ENCODE peak calls at places on chromosomes 5 and 9, in nine cellular contexts. One of them, this sample, is unnamed.

GRCh38 chr5:179679014-179679674 is 1.7 kb downstream of the CBY3 start:
- DNase-seq in BJ: no peak
- DNase-seq in uterus: peak; percentile 77
- DNase-seq in OCI-LY7: peak; percentile 44
- DNase-seq in CD8-positive, alpha-beta T cell: peak; percentile 79
- DNase-seq in HL-60: no peak
- DNase-seq in left ventricle myocardium inferior: peak; percentile 73
- DNase-seq in psoas muscle: peak; percentile 86
- DNase-seq in AG09309: no peak
- DNase-seq in this sample: no peak

GRCh38 chr5:36607114-36607561 is 732 bp downstream of the SLC1A3 start:
- DNase-seq in BJ: peak; percentile 25
- DNase-seq in AG09309: peak; percentile 24
- DNase-seq in psoas muscle: peak; percentile 63
- DNase-seq in CD8-positive, alpha-beta T cell: no peak
- DNase-seq in HL-60: no peak
- DNase-seq in OCI-LY7: no peak
- DNase-seq in left ventricle myocardium inferior: peak; percentile 42
- DNase-seq in uterus: no peak
- DNase-seq in this sample: no peak

GRCh38 chr9:124284237-124284831 is 26.6 kb downstream of the NEK6 start:
- DNase-seq in psoas muscle: no peak
- DNase-seq in uterus: no peak
- DNase-seq in HL-60: no peak
- DNase-seq in CD8-positive, alpha-beta T cell: no peak
- DNase-seq in OCI-LY7: no peak
- DNase-seq in BJ: no peak
- DNase-seq in AG09309: no peak
- DNase-seq in left ventricle myocardium inferior: peak; percentile 68
- DNase-seq in this sample: no peak

GRCh38 chr9:1207681-1208080 is 157.5 kb downstream of the DMRT2 start:
- DNase-seq in OCI-LY7: no peak
- DNase-seq in psoas muscle: no peak
- DNase-seq in uterus: peak; percentile 46
- DNase-seq in BJ: peak; percentile 78
- DNase-seq in left ventricle myocardium inferior: no peak
- DNase-seq in CD8-positive, alpha-beta T cell: no peak
- DNase-seq in AG09309: peak; percentile 84
- DNase-seq in HL-60: no peak
- DNase-seq in this sample: peak; percentile 81

GRCh38 chr5:107719207-107719606 is 48.5 kb upstream of the EFNA5 start:
- DNase-seq in HL-60: no peak
- DNase-seq in CD8-positive, alpha-beta T cell: no peak
- DNase-seq in psoas muscle: no peak
- DNase-seq in AG09309: no peak
- DNase-seq in BJ: no peak
- DNase-seq in left ventricle myocardium inferior: no peak
- DNase-seq in uterus: no peak
- DNase-seq in OCI-LY7: no peak
- DNase-seq in this sample: no peak

GRCh38 chr5:53825016-53825415 is 264.6 kb downstream of the NDUFS4 start:
- DNase-seq in CD8-positive, alpha-beta T cell: no peak
- DNase-seq in left ventricle myocardium inferior: no peak
- DNase-seq in AG09309: no peak
- DNase-seq in BJ: no peak
- DNase-seq in psoas muscle: no peak
- DNase-seq in OCI-LY7: no peak
- DNase-seq in uterus: no peak
- DNase-seq in HL-60: no peak
- DNase-seq in this sample: no peak

GRCh38 chr9:32966036-32966435 is 35.4 kb downstream of the APTX start:
- DNase-seq in psoas muscle: no peak
- DNase-seq in OCI-LY7: no peak
- DNase-seq in left ventricle myocardium inferior: no peak
- DNase-seq in HL-60: no peak
- DNase-seq in AG09309: no peak
- DNase-seq in CD8-positive, alpha-beta T cell: no peak
- DNase-seq in uterus: no peak
- DNase-seq in BJ: no peak
- DNase-seq in this sample: no peak

GRCh38 chr5:95237324-95237723 is 47.6 kb downstream of the MCTP1 start:
- DNase-seq in BJ: no peak
- DNase-seq in CD8-positive, alpha-beta T cell: no peak
- DNase-seq in OCI-LY7: no peak
- DNase-seq in AG09309: no peak
- DNase-seq in HL-60: no peak
- DNase-seq in left ventricle myocardium inferior: no peak
- DNase-seq in psoas muscle: no peak
- DNase-seq in uterus: no peak
- DNase-seq in this sample: no peak

GRCh38 chr9:69433426-69433825 is 108.4 kb downstream of the ENTREP1 start:
- DNase-seq in OCI-LY7: no peak
- DNase-seq in HL-60: no peak
- DNase-seq in BJ: peak; percentile 9
- DNase-seq in psoas muscle: no peak
- DNase-seq in uterus: no peak
- DNase-seq in left ventricle myocardium inferior: no peak
- DNase-seq in CD8-positive, alpha-beta T cell: no peak
- DNase-seq in AG09309: no peak
- DNase-seq in this sample: no peak

GRCh38 chr5:99331061-99331460 is 402.3 kb upstream of the CHD1 start:
- DNase-seq in HL-60: no peak
- DNase-seq in BJ: no peak
- DNase-seq in AG09309: no peak
- DNase-seq in psoas muscle: no peak
- DNase-seq in left ventricle myocardium inferior: no peak
- DNase-seq in uterus: no peak
- DNase-seq in OCI-LY7: no peak
- DNase-seq in CD8-positive, alpha-beta T cell: no peak
- DNase-seq in this sample: no peak

GRCh38 chr5:178123987-178124925 is 6.6 kb upstream of the RMND5B start:
- DNase-seq in CD8-positive, alpha-beta T cell: no peak
- DNase-seq in OCI-LY7: no peak
- DNase-seq in AG09309: no peak
- DNase-seq in HL-60: no peak
- DNase-seq in left ventricle myocardium inferior: no peak
- DNase-seq in BJ: no peak
- DNase-seq in psoas muscle: no peak
- DNase-seq in uterus: no peak
- DNase-seq in this sample: no peak

GRCh38 chr9:134677743-134678142 is 36.1 kb downstream of the COL5A1 start:
- DNase-seq in OCI-LY7: no peak
- DNase-seq in AG09309: no peak
- DNase-seq in CD8-positive, alpha-beta T cell: no peak
- DNase-seq in uterus: no peak
- DNase-seq in psoas muscle: no peak
- DNase-seq in HL-60: no peak
- DNase-seq in BJ: no peak
- DNase-seq in left ventricle myocardium inferior: no peak
- DNase-seq in this sample: no peak

GRCh38 chr5:36392186-36392585 is 90.5 kb upstream of the RANBP3L start:
- DNase-seq in left ventricle myocardium inferior: no peak
- DNase-seq in HL-60: no peak
- DNase-seq in BJ: no peak
- DNase-seq in psoas muscle: no peak
- DNase-seq in CD8-positive, alpha-beta T cell: no peak
- DNase-seq in uterus: no peak
- DNase-seq in OCI-LY7: no peak
- DNase-seq in AG09309: no peak
- DNase-seq in this sample: no peak

GRCh38 chr5:144422025-144422424 is 251.4 kb downstream of the KCTD16 start:
- DNase-seq in BJ: no peak
- DNase-seq in psoas muscle: no peak
- DNase-seq in OCI-LY7: no peak
- DNase-seq in AG09309: no peak
- DNase-seq in uterus: no peak
- DNase-seq in HL-60: no peak
- DNase-seq in CD8-positive, alpha-beta T cell: no peak
- DNase-seq in left ventricle myocardium inferior: no peak
- DNase-seq in this sample: no peak

GRCh38 chr5:112757468-112758208 is 20.0 kb downstream of the APC start:
- DNase-seq in HL-60: no peak
- DNase-seq in CD8-positive, alpha-beta T cell: peak; percentile 51
- DNase-seq in psoas muscle: no peak
- DNase-seq in uterus: no peak
- DNase-seq in AG09309: no peak
- DNase-seq in OCI-LY7: peak; percentile 74
- DNase-seq in left ventricle myocardium inferior: no peak
- DNase-seq in BJ: no peak
- DNase-seq in this sample: no peak

GRCh38 chr5:173327084-173327947 is 898 bp downstream of the STC2 start:
- DNase-seq in psoas muscle: no peak
- DNase-seq in OCI-LY7: no peak
- DNase-seq in CD8-positive, alpha-beta T cell: no peak
- DNase-seq in left ventricle myocardium inferior: no peak
- DNase-seq in AG09309: no peak
- DNase-seq in BJ: no peak
- DNase-seq in HL-60: no peak
- DNase-seq in uterus: no peak
- DNase-seq in this sample: no peak

GRCh38 chr9:76396597-76396996 is 2.4 kb upstream of the RFK start:
- DNase-seq in HL-60: no peak
- DNase-seq in left ventricle myocardium inferior: no peak
- DNase-seq in AG09309: no peak
- DNase-seq in uterus: no peak
- DNase-seq in OCI-LY7: no peak
- DNase-seq in BJ: no peak
- DNase-seq in CD8-positive, alpha-beta T cell: no peak
- DNase-seq in psoas muscle: no peak
- DNase-seq in this sample: no peak

GRCh38 chr5:134458676-134459403 is 47.2 kb upstream of the CDKN2AIPNL start:
- DNase-seq in CD8-positive, alpha-beta T cell: no peak
- DNase-seq in OCI-LY7: no peak
- DNase-seq in BJ: no peak
- DNase-seq in psoas muscle: peak; percentile 63
- DNase-seq in HL-60: no peak
- DNase-seq in AG09309: no peak
- DNase-seq in uterus: no peak
- DNase-seq in left ventricle myocardium inferior: peak; percentile 33
- DNase-seq in this sample: no peak

DNA sequence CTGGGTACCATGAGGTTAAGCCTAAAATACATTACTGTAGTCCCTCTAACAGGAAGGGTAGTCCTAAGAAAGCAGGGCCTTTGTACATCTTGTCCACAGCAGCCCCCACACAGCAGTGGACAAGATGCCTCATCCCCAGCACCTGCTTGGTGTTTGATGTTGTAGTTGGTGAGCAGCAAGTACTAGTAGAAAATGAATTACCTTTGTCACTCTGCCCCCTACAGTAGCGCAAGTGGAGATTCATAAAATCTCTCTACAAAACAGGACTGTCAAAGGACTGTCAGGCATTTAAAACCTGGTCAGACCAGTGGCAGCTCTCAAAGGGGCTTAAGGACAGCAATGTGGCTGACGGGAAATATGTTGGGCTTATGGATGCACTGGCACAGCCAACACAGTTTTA is 122.5 kb downstream of the TMEM174 start:
- DNase-seq in left ventricle myocardium inferior: no peak
- DNase-seq in OCI-LY7: peak; percentile 5
- DNase-seq in HL-60: no peak
- DNase-seq in uterus: no peak
- DNase-seq in CD8-positive, alpha-beta T cell: no peak
- DNase-seq in AG09309: no peak
- DNase-seq in psoas muscle: no peak
- DNase-seq in BJ: no peak
- DNase-seq in this sample: no peak
- TF ChIP-seq CTCF in left ventricle myocardium inferior: no peak
- TF ChIP-seq CTCF in OCI-LY7: peak; percentile 55
- TF ChIP-seq CTCF in HL-60: no peak
- TF ChIP-seq CTCF in uterus: no peak
- TF ChIP-seq CTCF in CD8-positive, alpha-beta T cell: no peak
- TF ChIP-seq CTCF in AG09309: no peak
- TF ChIP-seq CTCF in psoas muscle: peak; percentile 24
- TF ChIP-seq CTCF in BJ: no peak
- TF ChIP-seq CTCF in this sample: no peak

GRCh38 chr5:392431-392988 is 50.5 kb upstream of the EXOC3 start:
- DNase-seq in uterus: no peak
- DNase-seq in AG09309: no peak
- DNase-seq in psoas muscle: no peak
- DNase-seq in BJ: no peak
- DNase-seq in HL-60: peak; percentile 91
- DNase-seq in CD8-positive, alpha-beta T cell: peak; percentile 77
- DNase-seq in OCI-LY7: peak; percentile 18
- DNase-seq in left ventricle myocardium inferior: no peak
- DNase-seq in this sample: no peak
- H3K4me3 ChIP-seq in uterus: no peak overlapping the region
- H3K4me3 ChIP-seq in AG09309: no peak overlapping the region
- H3K4me3 ChIP-seq in psoas muscle: no peak overlapping the region
- H3K4me3 ChIP-seq in BJ: no peak overlapping the region
- H3K4me3 ChIP-seq in HL-60: peak overlapping the region; percentile 0
- H3K4me3 ChIP-seq in CD8-positive, alpha-beta T cell: no peak overlapping the region
- H3K4me3 ChIP-seq in OCI-LY7: no peak overlapping the region
- H3K4me3 ChIP-seq in left ventricle myocardium inferior: no peak overlapping the region
- H3K4me3 ChIP-seq in this sample: no peak overlapping the region

GRCh38 chr5:170636836-170637477 is 133.1 kb downstream of the KCNIP1 start:
- DNase-seq in uterus: no peak
- DNase-seq in HL-60: no peak
- DNase-seq in OCI-LY7: no peak
- DNase-seq in AG09309: no peak
- DNase-seq in CD8-positive, alpha-beta T cell: no peak
- DNase-seq in BJ: no peak
- DNase-seq in left ventricle myocardium inferior: no peak
- DNase-seq in psoas muscle: no peak
- DNase-seq in this sample: no peak
- TF ChIP-seq CTCF in uterus: no peak
- TF ChIP-seq CTCF in HL-60: no peak
- TF ChIP-seq CTCF in OCI-LY7: no peak
- TF ChIP-seq CTCF in AG09309: no peak
- TF ChIP-seq CTCF in CD8-positive, alpha-beta T cell: no peak
- TF ChIP-seq CTCF in BJ: no peak
- TF ChIP-seq CTCF in left ventricle myocardium inferior: no peak
- TF ChIP-seq CTCF in psoas muscle: no peak
- TF ChIP-seq CTCF in this sample: no peak

GRCh38 chr5:138549414-138549813 is 6.4 kb upstream of the ETF1 start:
- DNase-seq in AG09309: no peak
- DNase-seq in HL-60: no peak
- DNase-seq in left ventricle myocardium inferior: no peak
- DNase-seq in BJ: no peak
- DNase-seq in uterus: no peak
- DNase-seq in psoas muscle: no peak
- DNase-seq in CD8-positive, alpha-beta T cell: no peak
- DNase-seq in OCI-LY7: no peak
- DNase-seq in this sample: no peak

GRCh38 chr5:138542956-138543729 is at the start of gene ETF1:
- DNase-seq in uterus: peak; percentile 100
- DNase-seq in left ventricle myocardium inferior: peak; percentile 100
- DNase-seq in OCI-LY7: peak; percentile 99
- DNase-seq in psoas muscle: peak; percentile 100
- DNase-seq in HL-60: peak; percentile 92
- DNase-seq in AG09309: peak; percentile 98
- DNase-seq in CD8-positive, alpha-beta T cell: peak; percentile 99
- DNase-seq in BJ: peak; percentile 98
- DNase-seq in this sample: peak; percentile 94

GRCh38 chr5:138544171-138545134 is 1.4 kb upstream of the ETF1 start:
- DNase-seq in psoas muscle: peak; percentile 70
- DNase-seq in HL-60: no peak
- DNase-seq in left ventricle myocardium inferior: no peak
- DNase-seq in BJ: no peak
- DNase-seq in uterus: no peak
- DNase-seq in CD8-positive, alpha-beta T cell: no peak
- DNase-seq in AG09309: peak; percentile 20
- DNase-seq in OCI-LY7: no peak
- DNase-seq in this sample: no peak

GRCh38 chr5:138543730-138544104 is 681 bp upstream of the ETF1 start:
- DNase-seq in left ventricle myocardium inferior: no peak
- DNase-seq in AG09309: no peak
- DNase-seq in CD8-positive, alpha-beta T cell: no peak
- DNase-seq in OCI-LY7: no peak
- DNase-seq in psoas muscle: no peak
- DNase-seq in uterus: no peak
- DNase-seq in BJ: no peak
- DNase-seq in HL-60: no peak
- DNase-seq in this sample: no peak

GRCh38 chr5:138545919-138546562 is 3.0 kb upstream of the ETF1 start:
- DNase-seq in HL-60: no peak
- DNase-seq in CD8-positive, alpha-beta T cell: no peak
- DNase-seq in BJ: no peak
- DNase-seq in uterus: no peak
- DNase-seq in left ventricle myocardium inferior: no peak
- DNase-seq in AG09309: no peak
- DNase-seq in psoas muscle: no peak
- DNase-seq in OCI-LY7: no peak
- DNase-seq in this sample: no peak
- H3K4me3 ChIP-seq in HL-60: no peak overlapping the region
- H3K4me3 ChIP-seq in CD8-positive, alpha-beta T cell: no peak overlapping the region
- H3K4me3 ChIP-seq in BJ: no peak overlapping the region
- H3K4me3 ChIP-seq in uterus: no peak overlapping the region
- H3K4me3 ChIP-seq in left ventricle myocardium inferior: peak overlapping the region; percentile 85
- H3K4me3 ChIP-seq in AG09309: no peak overlapping the region
- H3K4me3 ChIP-seq in psoas muscle: peak overlapping the region; percentile 96
- H3K4me3 ChIP-seq in OCI-LY7: no peak overlapping the region
- H3K4me3 ChIP-seq in this sample: no peak overlapping the region